ENCODE peak calls at places on chromosomes 5 and 9, in eight cellular contexts. Y is EL; M is stimulated activated naive CD8-positive, alpha-beta T cell treated with anti-CD3 and anti-CD28 coated beads, Interleukin-15, Interleukin-2, amounts not matched to agents 100 U/mL and 50 U/mL, for 24 hours; F is ELR; L is Calu3; A is stimulated activated CD8-positive, alpha-beta memory T cell treated with anti-CD3 and anti-CD28 coated beads, Interleukin-4, amount 100 ng/mL, for 48 hours; U is esophagus squamous epithelium; G is cardiac fibroblast. D is an unnamed sample.

GRCh38 chr9:121767176-121767769 is 115.8 kb downstream of the DAB2IP start:
- DNase-seq in L (no peak), M (no peak), G (no peak), A (no peak), Y (peak; percentile 55), U (no peak), F (no peak), D (no peak)

GRCh38 chr5:134456825-134457224 is 45.1 kb upstream of the CDKN2AIPNL start:
- DNase-seq in U (no peak), G (no peak), Y (no peak), F (no peak), M (no peak), A (no peak), L (no peak), D (no peak)

GRCh38 chr5:124408738-124409453 is 337.5 kb downstream of the ZNF608 start:
- DNase-seq in M (no peak), G (no peak), L (no peak), U (no peak), Y (peak; percentile 45), A (no peak), F (no peak), D (peak; percentile 24)

GRCh38 chr5:149747141-149747832 is 17.2 kb downstream of the PPARGC1B start:
- DNase-seq in M (no peak), L (peak; percentile 88), G (no peak), F (no peak), Y (no peak), A (no peak), U (no peak), D (no peak)

GRCh38 chr9:100296407-100296806 is 56.3 kb downstream of the TEX10 start:
- DNase-seq in F (no peak), U (no peak), M (no peak), L (no peak), G (no peak), A (no peak), Y (no peak), D (no peak)

GRCh38 chr5:138701678-138702077 is 51.5 kb upstream of the CTNNA1 start:
- DNase-seq in A (no peak), L (no peak), U (no peak), M (no peak), Y (no peak), F (no peak), G (no peak), D (no peak)

GRCh38 chr5:95216136-95216955 is 68.5 kb downstream of the MCTP1 start:
- DNase-seq in A (no peak), U (no peak), Y (no peak), F (peak; percentile 45), L (no peak), G (peak; percentile 3), M (no peak), D (no peak)

GRCh38 chr5:26700759-26701384 is 337.5 kb downstream of the CDH9 start:
- DNase-seq in A (no peak), U (no peak), F (peak; percentile 42), M (peak; percentile 4), L (peak; percentile 23), Y (no peak), G (peak; percentile 10), D (peak; percentile 60)

GRCh38 chr5:167295686-167296015 is 995.8 kb upstream of the WWC1 start:
- DNase-seq in G (no peak), F (no peak), M (no peak), A (no peak), Y (no peak), L (no peak), U (no peak), D (no peak)

GRCh38 chr5:107670028-107670926 is 460 bp downstream of the EFNA5 start:
- DNase-seq in M (peak; percentile 22), G (peak; percentile 54), U (no peak), F (peak; percentile 47), L (no peak), Y (peak; percentile 43), A (peak; percentile 29), D (peak; percentile 71)

GRCh38 chr5:93586948-93587918 is 4.2 kb downstream of the NR2F1 start:
- DNase-seq in Y (no peak), G (no peak), A (peak; percentile 31), U (no peak), L (no peak), F (no peak), M (no peak), D (no peak)

GRCh38 chr5:61298580-61298979 is 33.5 kb upstream of the ZSWIM6 start:
- DNase-seq in A (no peak), M (no peak), L (no peak), Y (no peak), G (peak; percentile 76), F (peak; percentile 75), U (no peak), D (no peak)

GRCh38 chr9:72041775-72042194 is 18.6 kb downstream of the C9orf57 start:
- DNase-seq in F (peak; percentile 73), A (no peak), Y (peak; percentile 76), G (peak; percentile 75), M (no peak), U (no peak), L (peak; percentile 62), D (no peak)

GRCh38 chr5:36152324-36153298 is 700 bp downstream of the SKP2 start:
- DNase-seq in L (no peak), G (peak; percentile 35), M (no peak), F (peak; percentile 36), A (no peak), Y (peak; percentile 25), U (no peak), D (peak; percentile 46)

GRCh38 chr5:77282337-77283027 is 72.0 kb downstream of the PDE8B start:
- DNase-seq in A (no peak), F (peak; percentile 83), M (no peak), U (no peak), L (no peak), Y (peak; percentile 96), G (peak; percentile 30), D (peak; percentile 59)

D was measured in mesendoderm.